ENCODE peak calls at places on chromosomes 5 and 9, in ten cellular contexts. O is stimulated activated CD8-positive, alpha-beta memory T cell treated with anti-CD3 and anti-CD28 coated beads, Interleukin-4, amount 100 ng/mL, for 1 hour; R is H9; H is Kasumi-1; V is EH; U is T-helper 2 cell; D is ureter; M is T-cell; A is EL; F is type B pancreatic cell. I is an unnamed sample.

GRCh38 chr9:34991833-34992375 is 2.4 kb downstream of the DNAJB5 start:
- DNase-seq in F (no peak), M (no peak), U (no peak), O (no peak), V (peak), D (no peak), H (no peak), A (peak), R (peak), I (peak)

GRCh38 chr9:12740845-12741244 is 34.0 kb upstream of the LURAP1L start:
- DNase-seq in D (no peak), V (peak), O (no peak), R (no peak), U (no peak), A (peak), H (no peak), F (no peak), M (no peak), I (no peak)

GRCh38 chr9:108609227-108609894 is 246.4 kb downstream of the ACTL7B start:
- DNase-seq in R (no peak), V (peak), H (no peak), O (no peak), M (no peak), A (peak), D (no peak), F (no peak), U (no peak), I (no peak)

GRCh38 chr5:66896207-66896606 is 300.0 kb downstream of the MAST4 start:
- DNase-seq in D (no peak), U (no peak), F (no peak), V (no peak), H (no peak), R (no peak), O (no peak), A (no peak), M (no peak), I (no peak)

GRCh38 chr5:32713396-32714381 is 2.6 kb downstream of the NPR3 start:
- DNase-seq in O (no peak), V (peak), M (no peak), A (peak), R (peak), D (peak), U (no peak), H (peak), F (peak), I (peak)

GRCh38 chr5:135458921-135459331 is 6.8 kb upstream of the TIFAB start:
- DNase-seq in D (peak), M (no peak), F (no peak), U (no peak), R (no peak), V (peak), O (no peak), H (no peak), A (peak), I (no peak)

GRCh38 chr9:21070171-21070571 is 7.6 kb downstream of the IFNB1 start:
- DNase-seq in V (peak), M (no peak), U (no peak), R (peak), O (no peak), D (peak), A (peak), H (peak), F (no peak), I (no peak)

GRCh38 chr9:73896061-73896460 is 601.1 kb upstream of the RORB start:
- DNase-seq in D (no peak), F (no peak), R (no peak), M (no peak), V (no peak), U (no peak), H (no peak), A (no peak), O (no peak), I (no peak)

GRCh38 chr5:159616967-159617366 is 286.7 kb upstream of the IL12B start:
- DNase-seq in F (no peak), V (peak), R (no peak), D (no peak), M (no peak), H (no peak), O (no peak), A (peak), U (no peak), I (no peak)

GRCh38 chr9:132037470-132037869 is 42.2 kb downstream of the MED27 start:
- DNase-seq in M (no peak), V (no peak), D (no peak), U (no peak), O (no peak), H (no peak), A (no peak), F (no peak), R (no peak), I (no peak)

GRCh38 chr5:73093943-73094342 is 26.4 kb upstream of the TMEM171 start:
- DNase-seq in A (peak), O (no peak), F (no peak), H (no peak), D (no peak), R (no peak), V (peak), U (no peak), M (no peak), I (no peak)

GRCh38 chr5:109767997-109768396 is 78.3 kb downstream of the MAN2A1 start:
- DNase-seq in U (no peak), D (no peak), O (no peak), V (no peak), M (no peak), F (no peak), R (no peak), A (no peak), H (no peak), I (no peak)

GRCh38 chr9:131395027-131395744 is 1.3 kb downstream of the PRRC2B start:
- DNase-seq in H (peak), V (peak), U (peak), F (no peak), A (no peak), M (peak), R (peak), O (no peak), D (peak), I (peak)

GRCh38 chr9:132141364-132141947 is 20.4 kb upstream of the NTNG2 start:
- DNase-seq in O (no peak), R (no peak), H (peak), A (peak), F (no peak), M (no peak), U (no peak), V (peak), D (no peak), I (no peak)

GRCh38 chr5:28014779-28015178 is 976.4 kb upstream of the CDH9 start:
- DNase-seq in F (no peak), D (no peak), R (no peak), H (peak), V (no peak), M (no peak), U (no peak), A (no peak), O (no peak), I (no peak)

GRCh38 chr9:70868661-70869652 is 252.5 kb downstream of the TRPM3 start:
- DNase-seq in D (no peak), V (peak), A (no peak), F (no peak), U (no peak), M (no peak), O (no peak), H (no peak), R (no peak), I (no peak)

GRCh38 chr5:129243058-129243457 is 148.5 kb downstream of the ISOC1 start:
- DNase-seq in O (no peak), F (no peak), U (no peak), V (no peak), A (no peak), R (no peak), D (no peak), M (no peak), H (no peak), I (no peak)

GRCh38 chr5:127878174-127878750 is 175.1 kb downstream of the CCDC192 start:
- DNase-seq in H (peak), R (peak), D (no peak), U (no peak), M (no peak), A (peak), O (no peak), V (peak), F (no peak), I (peak)

GRCh38 chr9:110895141-110895912 is 142.9 kb downstream of the LPAR1 start:
- DNase-seq in R (no peak), O (no peak), H (no peak), V (no peak), D (peak), F (no peak), M (no peak), U (no peak), A (no peak), I (no peak)

GRCh38 chr5:118806571-118806970 is 181.8 kb downstream of the DTWD2 start:
- DNase-seq in U (no peak), O (no peak), F (no peak), R (no peak), D (no peak), M (no peak), V (no peak), H (no peak), A (no peak), I (no peak)

GRCh38 chr9:125176632-125177031 is 13.0 kb downstream of the PPP6C start:
- DNase-seq in R (no peak), O (no peak), V (peak), M (no peak), U (no peak), D (no peak), H (no peak), A (no peak), F (no peak), I (no peak)

GRCh38 chr5:154190652-154191304 is at the start of gene GALNT10:
- DNase-seq in D (peak), A (peak), O (no peak), H (peak), V (peak), U (peak), F (peak), M (peak), R (peak), I (peak)

GRCh38 chr5:108196276-108196675 is 185.6 kb downstream of the FBXL17 start:
- DNase-seq in M (no peak), D (no peak), V (peak), O (no peak), R (no peak), A (no peak), H (peak), U (no peak), F (no peak), I (no peak)

GRCh38 chr5:143543358-143544255 is 140.1 kb upstream of the NR3C1 start:
- DNase-seq in D (no peak), O (no peak), H (no peak), M (no peak), R (no peak), A (peak), U (no peak), V (peak), F (no peak), I (no peak)

GRCh38 chr9:5511935-5512580 is 1.7 kb downstream of the PDCD1LG2 start:
- DNase-seq in M (no peak), O (no peak), D (no peak), V (peak), U (no peak), H (no peak), R (no peak), A (no peak), F (no peak), I (no peak)

GRCh38 chr9:42386477-42386876 is 203.0 kb downstream of the SPATA31A6 start:
- DNase-seq in R (no peak), D (no peak), A (no peak), M (no peak), O (no peak), U (no peak), V (no peak), H (no peak), F (no peak), I (peak)

GRCh38 chr5:143002459-143003327 is 232.5 kb downstream of the ARHGAP26 start:
- DNase-seq in M (peak), D (no peak), F (no peak), O (no peak), V (peak), U (peak), A (peak), R (no peak), H (peak), I (peak)

GRCh38 chr9:98657897-98658296 is 50.8 kb downstream of the GABBR2 start:
- DNase-seq in M (no peak), R (no peak), F (no peak), H (no peak), A (peak), D (no peak), U (no peak), O (no peak), V (peak), I (no peak)

GRCh38 chr9:121839726-121840500 is 188.5 kb downstream of the DAB2IP start:
- DNase-seq in V (no peak), U (no peak), O (no peak), A (no peak), H (no peak), F (peak), D (peak), M (no peak), R (no peak), I (peak)

GRCh38 chr9:78620303-78620702 is 323.4 kb downstream of the PSAT1 start:
- DNase-seq in O (no peak), D (no peak), H (no peak), U (no peak), R (no peak), M (no peak), V (peak), F (no peak), A (peak), I (no peak)

I was measured in GM13976.